ENCODE peak calls at places on chromosome 10, in five cellular contexts. B, F, L, U and N are unnamed samples.

GRCh38 chr10:19824397-19825342 is 8.4 kb downstream of the PLXDC2 start:
- DNase-seq in L (no peak), U (no peak), B (no peak), F (no peak), N (no peak)

GRCh38 chr10:68408898-68409518 is 1.9 kb upstream of the RUFY2 start:
- DNase-seq in F (no peak), L (no peak), U (no peak), B (no peak), N (no peak)

GRCh38 chr10:48905311-48905710 is 34.3 kb downstream of the LRRC18 start:
- DNase-seq in U (no peak), F (no peak), L (no peak), B (no peak), N (no peak)

GRCh38 chr10:88965016-88965415 is 12.4 kb upstream of the ACTA2 start:
- DNase-seq in F (no peak), L (no peak), U (no peak), B (no peak), N (no peak)

GRCh38 chr10:119333146-119333792 is 125.9 kb downstream of the GRK5 start:
- DNase-seq in U (no peak), B (peak; percentile 66), L (no peak), F (peak; percentile 78), N (no peak)

GRCh38 chr10:22615819-22616499 is 98.4 kb downstream of the PIP4K2A start:
- DNase-seq in B (peak; percentile 80), L (peak; percentile 76), F (no peak), U (no peak), N (no peak)

GRCh38 chr10:77099136-77099535 is 538.5 kb downstream of the KCNMA1 start:
- DNase-seq in L (no peak), B (no peak), U (no peak), F (no peak), N (no peak)

GRCh38 chr10:77613476-77614130 is 24.0 kb downstream of the KCNMA1 start:
- DNase-seq in B (no peak), U (no peak), L (no peak), F (no peak), N (no peak)

GRCh38 chr10:112804036-112804435 is 146.0 kb upstream of the TCF7L2 start:
- DNase-seq in F (peak; percentile 43), U (no peak), B (no peak), L (no peak), N (no peak)

GRCh38 chr10:99535764-99536399 is 3.1 kb downstream of the NKX2-3 start:
- DNase-seq in F (no peak), L (no peak), U (no peak), B (no peak), N (no peak)

GRCh38 chr10:69182005-69182404 is 2.0 kb downstream of the SUPV3L1 start:
- DNase-seq in U (no peak), B (no peak), L (no peak), F (no peak), N (no peak)

GRCh38 chr10:122407375-122408125 is 33.0 kb downstream of the PLEKHA1 start:
- DNase-seq in B (no peak), L (no peak), F (no peak), U (no peak), N (no peak)

GRCh38 chr10:119616879-119617580 is 20.3 kb upstream of the TIAL1 start:
- DNase-seq in L (no peak), F (peak; percentile 30), B (no peak), U (no peak), N (no peak)

GRCh38 chr10:115432188-115432819 is 339.1 kb downstream of the ATRNL1 start:
- DNase-seq in U (peak; percentile 26), F (peak; percentile 51), B (no peak), L (no peak), N (peak; percentile 5)

GRCh38 chr10:97792058-97792721 is 20.4 kb upstream of the SFRP5 start:
- DNase-seq in F (peak; percentile 75), L (peak; percentile 75), B (peak; percentile 81), U (peak; percentile 38), N (peak; percentile 77)

GRCh38 chr10:98536551-98536950 is 89.8 kb upstream of the HPS1 start:
- DNase-seq in B (no peak), U (no peak), F (no peak), L (no peak), N (no peak)

DNA sequence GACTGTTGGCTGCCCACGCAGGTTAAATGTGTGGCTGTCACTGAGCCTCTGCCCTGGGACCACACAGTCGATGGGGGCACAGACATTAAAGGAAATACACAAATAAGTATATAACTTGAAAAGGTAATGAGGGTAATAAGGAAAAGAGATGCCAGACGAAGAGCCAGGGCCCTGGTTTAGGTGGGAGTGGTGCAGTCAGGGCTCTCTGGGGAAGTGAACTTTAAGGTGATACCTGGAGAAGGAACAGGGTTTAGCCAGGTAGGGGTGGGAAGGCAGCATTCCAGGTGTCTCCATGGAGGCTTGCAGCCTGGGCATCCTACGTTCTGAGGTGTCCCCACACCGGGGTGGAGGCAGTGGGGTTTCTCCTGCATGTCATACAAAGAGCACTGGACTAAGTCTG is 50.4 kb downstream of the UNC5B start:
- DNase-seq in U (no peak), B (no peak), F (no peak), L (no peak), N (no peak)
- H3K4me1 ChIP-seq in U (peaks cover 45% of the 10 kb centered on the region), B (no peaks in the 10 kb centered on the region), F (peaks cover 25% of the 10 kb centered on the region), L (peaks cover 18% of the 10 kb centered on the region), N (peaks cover 12% of the 10 kb centered on the region)

GRCh38 chr10:129950651-129951050 is 13.4 kb downstream of the EBF3 start:
- DNase-seq in B (no peak), F (no peak), U (no peak), L (no peak), N (no peak)
- H3K4me3 ChIP-seq in B (no peak overlapping the region), F (no peak overlapping the region), U (no peak overlapping the region), L (no peak overlapping the region), N (no peak overlapping the region)

GRCh38 chr10:806451-807162 is 117.1 kb upstream of the DIP2C start:
- DNase-seq in B (no peak), F (no peak), U (no peak), L (no peak), N (no peak)

GRCh38 chr10:807163-807957 is 117.9 kb upstream of the DIP2C start:
- DNase-seq in B (no peak), L (no peak), F (no peak), U (no peak), N (no peak)

GRCh38 chr10:809671-810350 is 120.3 kb upstream of the DIP2C start:
- DNase-seq in F (no peak), B (no peak), L (no peak), U (no peak), N (no peak)

GRCh38 chr10:805635-806305 is 116.3 kb upstream of the DIP2C start:
- DNase-seq in B (no peak), L (no peak), U (no peak), F (no peak), N (no peak)

DNA sequence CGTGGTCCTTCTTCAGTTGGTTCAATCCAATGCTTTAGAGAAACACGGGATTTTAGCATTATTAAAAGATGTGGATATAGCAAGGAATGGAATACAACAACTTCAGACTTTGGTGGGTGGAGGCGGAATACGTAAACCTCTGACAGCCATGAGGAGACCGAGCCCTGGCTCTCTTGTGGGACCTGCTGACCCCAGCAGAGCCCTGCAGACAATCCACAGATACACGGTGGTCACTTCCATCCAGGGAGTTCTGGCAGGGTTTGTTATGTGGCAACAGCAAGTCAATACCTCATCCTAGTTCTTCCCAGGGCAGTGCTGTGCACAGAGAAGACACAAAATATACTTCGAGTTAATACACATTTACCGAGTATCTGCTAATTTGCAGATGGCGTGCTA is 118.5 kb upstream of the DIP2C start:
- DNase-seq in U (no peak), B (no peak), F (no peak), L (no peak), N (no peak)
- H3K36me3 ChIP-seq in U (peaks cover 26% of the 10 kb centered on the region), B (peaks cover 8% of the 10 kb centered on the region), F (peaks cover 13% of the 10 kb centered on the region), L (peaks cover 66% of the 10 kb centered on the region), N (peaks cover 47% of the 10 kb centered on the region)

DNA sequence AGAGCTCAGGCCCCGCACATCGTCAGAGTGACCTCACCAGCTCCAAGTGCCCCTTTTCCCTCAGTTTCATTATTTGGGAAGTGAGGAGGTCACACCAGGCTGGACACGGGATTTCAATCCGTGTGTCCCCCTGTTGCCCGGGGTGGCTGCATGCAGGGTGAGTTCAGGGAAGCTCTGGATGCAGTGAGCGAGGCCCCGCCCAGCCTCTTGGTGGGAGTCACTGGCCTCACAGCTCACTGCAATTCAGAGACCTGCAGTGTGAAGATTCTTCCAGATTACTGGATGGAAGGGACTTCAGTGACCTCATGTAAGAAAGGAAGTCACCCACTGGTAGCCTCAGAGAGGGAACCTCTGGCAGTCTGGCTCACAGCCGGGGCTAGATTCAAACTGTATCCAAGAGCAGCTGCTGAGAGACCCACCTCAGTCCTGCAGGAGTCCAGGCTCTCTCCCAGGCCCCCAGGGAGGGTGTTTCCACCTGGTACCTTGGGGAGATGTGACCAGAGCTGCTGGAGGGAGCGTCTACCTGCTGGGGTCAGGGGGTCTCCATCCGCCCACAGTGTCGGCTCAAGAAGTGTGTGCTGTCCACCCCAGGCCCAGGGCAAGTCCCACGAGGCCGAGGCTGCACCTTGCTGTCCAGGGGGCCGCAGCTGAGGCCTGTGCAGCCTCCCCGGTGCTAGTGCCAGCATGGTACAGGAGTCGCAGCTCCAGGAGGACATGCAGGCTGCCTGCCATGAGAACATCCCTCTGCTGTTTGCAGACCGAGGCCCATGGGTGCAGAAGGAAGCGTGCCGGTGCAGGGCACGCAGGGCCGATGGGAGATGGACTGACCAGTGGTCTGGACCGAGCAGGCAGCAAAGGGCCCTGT is 54.4 kb downstream of the MGMT start:
- DNase-seq in B (no peak), L (no peak), U (no peak), F (peak; percentile 74), N (no peak)
- H3K4me1 ChIP-seq in B (no peaks in the 10 kb centered on the region), L (peaks cover 4% of the 10 kb centered on the region), U (no peaks in the 10 kb centered on the region), F (peaks cover 2% of the 10 kb centered on the region), N (no peaks in the 10 kb centered on the region)

DNA sequence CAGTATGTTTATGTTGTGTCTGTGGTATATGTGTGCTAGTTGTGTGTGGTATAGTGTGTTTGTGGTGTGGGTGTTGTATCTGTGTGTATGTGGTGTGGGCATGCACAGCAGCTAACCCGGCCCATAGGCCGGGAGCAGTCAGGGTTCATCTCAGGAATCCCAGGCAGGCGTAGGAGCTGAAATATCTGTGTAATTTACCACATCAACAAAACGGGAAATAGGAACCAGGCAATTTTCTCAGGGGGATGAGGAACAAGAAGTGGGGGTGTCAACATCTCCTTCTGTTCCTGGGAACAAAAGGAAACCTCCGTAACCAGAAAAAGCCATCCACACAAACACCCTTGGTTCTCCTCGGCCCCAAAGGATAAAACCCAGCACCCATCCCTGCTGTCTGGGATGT is 24.5 kb upstream of the ZNF488 start:
- DNase-seq in B (no peak), L (no peak), F (no peak), U (no peak), N (no peak)
- H3K4me3 ChIP-seq in B (no peak overlapping the region), L (no peak overlapping the region), F (no peak overlapping the region), U (no peak overlapping the region), N (no peak overlapping the region)

DNA sequence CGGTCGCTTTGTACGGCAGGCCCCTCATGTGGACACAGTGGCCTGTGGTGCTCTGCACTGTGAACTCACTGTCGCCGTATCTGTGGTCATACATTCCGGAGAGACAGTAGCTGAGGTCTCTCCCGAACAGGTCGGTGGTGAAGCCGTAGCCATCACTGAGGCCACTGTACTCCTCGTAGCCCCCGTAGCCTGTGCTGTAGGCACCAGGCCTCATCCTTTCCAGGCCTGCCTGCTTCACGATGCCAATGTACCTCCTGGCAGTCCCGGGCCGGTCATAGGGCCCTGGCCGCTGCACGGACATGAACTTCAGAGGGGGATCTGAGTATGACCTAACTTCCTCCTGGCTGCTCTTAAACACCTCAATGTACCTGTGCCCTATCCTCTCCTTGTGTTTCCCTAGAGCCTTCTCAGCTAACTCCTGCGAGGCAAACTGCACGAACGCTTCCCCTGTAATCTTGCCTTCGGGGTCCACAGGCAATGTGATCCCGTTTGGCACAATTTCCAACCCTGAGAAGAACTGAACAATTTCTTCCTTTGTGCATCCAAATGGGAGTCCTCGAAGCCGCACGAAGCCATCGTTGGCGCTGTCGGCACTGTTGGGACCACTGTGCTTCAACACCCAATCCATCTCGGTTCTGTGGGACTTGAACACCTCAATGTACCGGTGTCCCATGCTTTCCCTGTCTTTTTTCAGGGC is 15.7 kb downstream of the FXYD4 start:
- DNase-seq in U (no peak), B (no peak), L (no peak), F (no peak), N (no peak)
- H3K36me3 ChIP-seq in U (peaks cover 52% of the 10 kb centered on the region), B (peaks cover 56% of the 10 kb centered on the region), L (peaks cover 75% of the 10 kb centered on the region), F (peaks cover 19% of the 10 kb centered on the region), N (peaks cover 72% of the 10 kb centered on the region)